ENCODE peak calls at places on chromosome 5, in five cellular contexts. O is lower lobe of right lung, N is PC-3, Q is transverse colon, E is IMR-90. C is an unnamed sample.

GRCh38 chr5:1930880-1931589 is 48.3 kb upstream of the IRX4 start:
- DNase-seq in O (no peak), N (no peak), Q (no peak), E (no peak), C (peak; percentile 52)

GRCh38 chr5:132420706-132421272 is 51.3 kb downstream of the SLC22A5 start:
- DNase-seq in O (no peak), N (no peak), Q (no peak), E (no peak), C (no peak)

GRCh38 chr5:39314591-39314990 is 49.7 kb downstream of the C9 start:
- DNase-seq in O (no peak), N (peak; percentile 23), Q (no peak), E (no peak), C (no peak)

GRCh38 chr5:38596997-38597396 is 40.6 kb upstream of the LIFR start:
- DNase-seq in O (no peak), N (no peak), Q (no peak), E (no peak), C (no peak)

GRCh38 chr5:172697123-172698121 is 56.4 kb downstream of the NEURL1B start:
- DNase-seq in O (peak; percentile 93), N (peak; percentile 89), Q (peak; percentile 93), E (peak; percentile 78), C (peak; percentile 94)

GRCh38 chr5:78887384-78888118 is 97.6 kb downstream of the ARSB start:
- DNase-seq in O (no peak), N (no peak), Q (no peak), E (peak; percentile 25), C (no peak)

GRCh38 chr5:116456036-116456435 is 118.6 kb downstream of the SEMA6A start:
- DNase-seq in O (no peak), N (no peak), Q (no peak), E (no peak), C (no peak)

GRCh38 chr5:129382921-129383672 is 77.0 kb upstream of the ADAMTS19 start:
- DNase-seq in O (no peak), N (no peak), Q (no peak), E (peak; percentile 31), C (no peak)

GRCh38 chr5:76544268-76544926 is 78.8 kb downstream of the F2RL2 start:
- DNase-seq in O (peak; percentile 51), N (peak; percentile 43), Q (peak; percentile 70), E (peak; percentile 13), C (peak; percentile 54)

GRCh38 chr5:35771839-35772238 is 84.9 kb upstream of the IL7R start:
- DNase-seq in O (no peak), N (no peak), Q (no peak), E (no peak), C (no peak)

GRCh38 chr5:75667586-75667985 is 49.7 kb downstream of the POC5 start:
- DNase-seq in O (no peak), N (no peak), Q (no peak), E (no peak), C (no peak)

GRCh38 chr5:87888139-87888538 is 380.5 kb downstream of the TMEM161B start:
- DNase-seq in O (no peak), N (no peak), Q (no peak), E (no peak), C (no peak)

GRCh38 chr5:123151227-123151951 is 62.3 kb downstream of the PRDM6 start:
- DNase-seq in O (no peak), N (no peak), Q (no peak), E (no peak), C (no peak)

GRCh38 chr5:170315154-170315553 is 17.6 kb upstream of the LCP2 start:
- DNase-seq in O (no peak), N (no peak), Q (no peak), E (no peak), C (no peak)

GRCh38 chr5:173139631-173140030 is 4.7 kb upstream of the BNIP1 start:
- DNase-seq in O (no peak), N (no peak), Q (no peak), E (no peak), C (no peak)

GRCh38 chr5:10133830-10134229 is 115.9 kb downstream of the ATPSCKMT start:
- DNase-seq in O (no peak), N (peak; percentile 49), Q (no peak), E (peak; percentile 16), C (peak; percentile 14)

GRCh38 chr5:146111409-146111808 is 6.0 kb upstream of the PLAC8L1 start:
- DNase-seq in O (no peak), N (no peak), Q (no peak), E (no peak), C (no peak)

GRCh38 chr5:168422431-168422830 is 63.8 kb upstream of the RARS1 start:
- DNase-seq in O (no peak), N (peak; percentile 34), Q (no peak), E (no peak), C (peak; percentile 61)

GRCh38 chr5:170287532-170287931 is 10.0 kb downstream of the LCP2 start:
- DNase-seq in O (no peak), N (no peak), Q (peak; percentile 51), E (no peak), C (no peak)

GRCh38 chr5:147223951-147224791 is 10.7 kb upstream of the STK32A start:
- DNase-seq in O (no peak), N (peak; percentile 55), Q (peak; percentile 16), E (peak; percentile 42), C (peak; percentile 78)

GRCh38 chr5:134247825-134248224 is 22.0 kb upstream of the PPP2CA start:
- DNase-seq in O (no peak), N (no peak), Q (no peak), E (peak; percentile 2), C (no peak)

GRCh38 chr5:157540707-157541451 is 34.7 kb downstream of the ADAM19 start:
- DNase-seq in O (peak; percentile 53), N (no peak), Q (peak; percentile 72), E (peak; percentile 84), C (no peak)

GRCh38 chr5:102711525-102712240 is 43.4 kb upstream of the PAM start:
- DNase-seq in O (no peak), N (peak; percentile 18), Q (no peak), E (peak; percentile 22), C (peak; percentile 8)

GRCh38 chr5:111551569-111552275 is 39.4 kb upstream of the STARD4 start:
- DNase-seq in O (no peak), N (peak; percentile 41), Q (no peak), E (no peak), C (no peak)

GRCh38 chr5:35214051-35214450 is 16.2 kb downstream of the PRLR start:
- DNase-seq in O (no peak), N (peak; percentile 56), Q (no peak), E (no peak), C (no peak)

GRCh38 chr5:130545291-130545690 is 619.8 kb downstream of the HINT1 start:
- DNase-seq in O (no peak), N (peak; percentile 74), Q (no peak), E (no peak), C (no peak)

GRCh38 chr5:177595991-177596774 is 3.7 kb upstream of the B4GALT7 start:
- DNase-seq in O (no peak), N (no peak), Q (no peak), E (no peak), C (no peak)

GRCh38 chr5:59066367-59067163 is 483.7 kb downstream of the RAB3C start:
- DNase-seq in O (no peak), N (peak; percentile 46), Q (no peak), E (peak; percentile 89), C (peak; percentile 77)

GRCh38 chr5:173629628-173630027 is 13.2 kb upstream of the BOD1 start:
- DNase-seq in O (no peak), N (no peak), Q (no peak), E (no peak), C (peak; percentile 30)

GRCh38 chr5:77935516-77936364 is 159.6 kb upstream of the TBCA start:
- DNase-seq in O (no peak), N (no peak), Q (no peak), E (no peak), C (peak; percentile 5)

GRCh38 chr5:142770650-142771609 is 753 bp downstream of the ARHGAP26 start:
- DNase-seq in O (peak; percentile 74), N (peak; percentile 49), Q (peak; percentile 62), E (no peak), C (peak; percentile 49)

GRCh38 chr5:142769251-142769792 is 855 bp upstream of the ARHGAP26 start:
- DNase-seq in O (no peak), N (no peak), Q (peak; percentile 27), E (no peak), C (no peak)

GRCh38 chr5:142767925-142768324 is 2.3 kb upstream of the ARHGAP26 start:
- DNase-seq in O (no peak), N (no peak), Q (no peak), E (no peak), C (no peak)

GRCh38 chr5:142772766-142773293 is 2.7 kb downstream of the ARHGAP26 start:
- DNase-seq in O (no peak), N (peak; percentile 24), Q (no peak), E (no peak), C (no peak)

GRCh38 chr5:142769793-142770649 is at the start of gene ARHGAP26:
- DNase-seq in O (peak; percentile 98), N (peak; percentile 92), Q (peak; percentile 98), E (peak; percentile 91), C (peak; percentile 99)
- TF ChIP-seq CTCF in O (peak; percentile 37), N (no peak), Q (peak; percentile 57), E (peak; percentile 46), C (peak; percentile 30)

GRCh38 chr5:136191304-136192014 is 1.5 kb downstream of the SMIM32 start:
- DNase-seq in O (no peak), N (no peak), Q (peak; percentile 54), E (peak; percentile 20), C (no peak)
- TF ChIP-seq CTCF in O (no peak), N (no peak), Q (no peak), E (no peak), C (no peak)

DNA sequence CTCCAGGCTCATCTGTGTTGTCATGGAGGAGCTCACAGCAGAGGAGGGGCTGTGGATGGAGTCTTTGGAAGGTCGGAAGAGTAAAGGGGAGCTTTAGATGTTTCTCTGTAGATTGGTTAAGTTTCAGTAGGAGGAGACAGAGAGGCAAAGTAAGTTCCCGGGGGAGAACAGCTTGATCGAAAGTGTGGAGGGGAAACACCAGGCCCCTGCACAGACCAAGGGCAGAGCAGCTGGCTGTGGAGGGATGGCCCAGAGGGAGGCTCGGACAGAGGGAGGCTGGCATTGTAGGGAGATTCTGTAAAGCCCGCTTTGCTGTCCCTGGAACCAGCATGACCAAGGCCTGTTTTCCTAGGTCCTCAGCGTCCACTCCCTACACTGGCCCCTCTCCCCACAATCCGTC is 5.3 kb upstream of the OR2V2 start:
- DNase-seq in O (no peak), N (no peak), Q (no peak), E (no peak), C (no peak)
- TF ChIP-seq CTCF in O (no peak), N (no peak), Q (no peak), E (no peak), C (no peak)

DNA sequence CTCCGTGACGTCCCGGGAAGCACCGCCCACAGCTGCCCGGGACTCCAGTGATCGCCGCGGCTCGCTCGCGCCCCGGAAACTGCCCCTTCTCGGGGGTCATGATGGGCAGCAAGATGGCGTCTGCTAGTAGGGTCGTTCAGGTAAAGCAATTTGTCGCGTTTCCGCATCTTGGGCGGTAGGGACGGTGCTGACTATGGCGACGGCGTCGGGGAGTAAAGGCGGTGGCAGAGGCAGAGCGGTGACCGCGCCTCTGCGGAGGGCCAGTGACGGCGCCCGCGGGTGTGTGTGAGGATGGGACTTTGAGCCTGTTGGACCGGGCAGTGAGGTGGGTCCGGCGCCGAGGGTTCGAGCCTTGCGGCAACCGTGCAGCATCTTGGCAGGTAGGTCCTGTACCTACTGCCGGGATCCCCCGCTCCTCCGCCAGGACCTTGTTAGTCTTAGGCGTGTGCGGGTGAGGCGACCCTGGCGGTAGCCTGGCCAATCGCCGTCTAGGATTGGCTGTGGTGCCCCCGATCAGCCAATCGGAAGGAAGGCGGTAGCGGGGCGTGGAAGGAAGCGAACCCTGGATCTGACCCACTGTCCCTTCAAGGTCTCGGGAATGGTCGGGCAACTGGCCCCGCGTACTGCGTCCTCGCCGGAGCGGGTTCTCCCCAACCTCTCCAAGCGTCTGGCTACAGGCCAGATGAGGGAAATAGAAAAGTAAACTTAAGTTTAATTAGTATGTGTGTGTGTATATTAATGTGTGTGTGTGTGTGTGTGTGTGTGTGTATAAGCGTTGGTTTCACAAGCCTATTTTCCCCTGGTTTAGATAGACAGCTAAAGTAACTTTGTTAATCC is 16.7 kb upstream of the CDK7 start:
- DNase-seq in O (peak; percentile 99), N (peak; percentile 88), Q (peak; percentile 93), E (peak; percentile 86), C (peak; percentile 91)
- TF ChIP-seq CTCF in O (peak; percentile 34), N (no peak), Q (peak; percentile 61), E (no peak), C (no peak)

C was measured in MCF 10A.